ENCODE peak calls at places on chromosomes 4 and X, in seven cellular contexts. F is suprapubic skin, D is spleen, G is stomach, O is GM12878, V is HepG2, M is HCT116. N is an unnamed sample.
A peak's percentile ranks its signal among the peaks of the same experiment; 100 is the strongest.

GRCh38 chr4:165873298-165874071 is 448 bp downstream of the TLL1 start:
- DNase-seq in F (peak; percentile 66), D (peak; percentile 76), G (peak; percentile 31), O (no peak), V (peak; percentile 3), M (no peak), N (no peak)

GRCh38 chr4:124334119-124334518 is 378.4 kb downstream of the ANKRD50 start:
- DNase-seq in F (no peak), D (no peak), G (no peak), O (no peak), V (peak; percentile 24), M (peak; percentile 60), N (peak; percentile 80)

GRCh38 chr4:158858410-158859189 is 89.8 kb downstream of the FNIP2 start:
- DNase-seq in F (no peak), D (no peak), G (no peak), O (no peak), V (peak; percentile 16), M (no peak), N (no peak)

GRCh38 chr4:76703123-76703490 is 194.8 kb downstream of the SOWAHB start:
- DNase-seq in F (no peak), D (no peak), G (no peak), O (no peak), V (no peak), M (peak; percentile 28), N (no peak)

GRCh38 chr4:94941706-94942105 is 184.0 kb downstream of the BMPR1B start:
- DNase-seq in F (no peak), D (no peak), G (no peak), O (no peak), V (no peak), M (no peak), N (no peak)

GRCh38 chr4:84691800-84692199 is 108.9 kb downstream of the CDS1 start:
- DNase-seq in F (no peak), D (no peak), G (no peak), O (no peak), V (no peak), M (no peak), N (no peak)

GRCh38 chrX:153406903-153407302 is 4.4 kb upstream of the ZFP92 start:
- DNase-seq in F (no peak), D (peak; percentile 51), G (no peak), O (no peak), V (no peak), M (no peak), N (no peak)

GRCh38 chr4:138078751-138079150 is 163.4 kb downstream of the SLC7A11 start:
- DNase-seq in F (no peak), D (no peak), G (no peak), O (no peak), V (no peak), M (no peak), N (no peak)

GRCh38 chrX:145609951-145610511 is 207.6 kb upstream of the SLITRK2 start:
- DNase-seq in F (no peak), D (no peak), G (no peak), O (no peak), V (no peak), M (no peak), N (no peak)

GRCh38 chr4:99968330-99968729 is 18.3 kb upstream of the H2AZ1 start:
- DNase-seq in F (no peak), D (no peak), G (no peak), O (no peak), V (no peak), M (no peak), N (no peak)

GRCh38 chr4:61994036-61994435 is 793.9 kb downstream of the ADGRL3 start:
- DNase-seq in F (no peak), D (no peak), G (no peak), O (no peak), V (no peak), M (no peak), N (no peak)

DNA sequence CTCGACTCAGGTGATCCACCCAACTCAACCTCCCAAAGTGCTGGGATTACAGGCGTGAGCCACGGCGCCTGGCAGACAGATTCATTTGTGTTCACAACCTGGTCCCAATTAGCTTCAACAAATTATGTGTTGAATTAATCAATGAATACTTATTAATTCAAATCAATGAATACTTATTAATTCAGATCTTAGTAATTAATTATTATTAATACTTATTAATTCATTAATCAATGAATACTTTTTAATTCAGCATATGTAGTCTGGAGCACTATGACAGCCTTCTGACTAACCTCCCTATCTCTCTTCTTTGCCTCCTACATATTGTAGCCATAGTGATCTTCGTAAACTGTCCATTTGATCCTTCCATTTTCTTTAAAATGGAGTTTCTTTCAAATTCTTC is 56.7 kb upstream of the RBPJ start:
- DNase-seq in F (no peak), D (no peak), G (no peak), O (no peak), V (no peak), M (no peak), N (no peak)
- TF ChIP-seq POLR2AphosphoS5 in F (no peak), D (no peak), G (no peak), O (no peak), V (no peak), M (no peak), N (no peak)

GRCh38 chrX:129877401-129877800 is 28.6 kb upstream of the UTP14A start:
- DNase-seq in F (no peak), D (no peak), G (no peak), O (no peak), V (no peak), M (no peak), N (no peak)
- H3K36me3 ChIP-seq in F (no peaks in the 10 kb centered on the region), D (no peaks in the 10 kb centered on the region), G (no peaks in the 10 kb centered on the region), O (no peaks in the 10 kb centered on the region), V (no peaks in the 10 kb centered on the region), M (no peaks in the 10 kb centered on the region), N (no peaks in the 10 kb centered on the region)

GRCh38 chr4:123127865-123128264 is 205.5 kb upstream of the NUDT6 start:
- DNase-seq in F (no peak), D (no peak), G (no peak), O (no peak), V (no peak), M (no peak), N (no peak)
- TF ChIP-seq POLR2AphosphoS5 in F (no peak), D (no peak), G (no peak), O (no peak), V (no peak), M (no peak), N (no peak)

DNA sequence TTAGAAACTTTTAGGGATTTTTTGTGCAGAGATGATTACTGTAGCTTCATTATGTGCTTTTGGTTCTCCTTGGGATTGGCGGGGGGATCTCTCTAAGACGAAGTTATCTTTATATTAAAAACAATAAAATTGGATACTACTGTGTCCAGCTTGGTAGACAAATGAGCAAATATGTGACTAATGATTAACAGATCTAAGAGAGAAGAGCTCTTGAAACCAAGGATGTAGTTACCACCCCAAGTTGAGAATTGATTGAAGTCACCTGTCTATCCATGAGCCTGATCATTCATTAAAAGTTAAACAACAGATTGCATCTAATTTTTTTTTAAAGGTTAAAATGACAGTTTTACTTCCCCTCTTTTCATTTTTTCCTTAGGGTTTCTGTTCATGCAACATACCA is 8.7 kb downstream of the PAICS start:
- DNase-seq in F (no peak), D (no peak), G (no peak), O (no peak), V (no peak), M (no peak), N (no peak)
- H3K36me3 ChIP-seq in F (peaks cover 43% of the 10 kb centered on the region), D (peaks cover 13% of the 10 kb centered on the region), G (no peaks in the 10 kb centered on the region), O (peaks cover 19% of the 10 kb centered on the region), V (peaks cover 10% of the 10 kb centered on the region), M (peaks cover 68% of the 10 kb centered on the region), N (peaks cover 100% of the 10 kb centered on the region)

GRCh38 chr4:141045848-141046247 is 87.4 kb downstream of the RNF150 start:
- DNase-seq in F (no peak), D (no peak), G (no peak), O (no peak), V (no peak), M (no peak), N (no peak)

GRCh38 chr4:141047228-141047884 is 85.9 kb downstream of the RNF150 start:
- DNase-seq in F (no peak), D (no peak), G (no peak), O (no peak), V (no peak), M (no peak), N (no peak)

GRCh38 chr4:141041021-141041476 is 92.2 kb downstream of the RNF150 start:
- DNase-seq in F (no peak), D (no peak), G (no peak), O (no peak), V (no peak), M (no peak), N (no peak)

GRCh38 chr4:141046255-141046654 is 87.0 kb downstream of the RNF150 start:
- DNase-seq in F (no peak), D (no peak), G (no peak), O (no peak), V (peak; percentile 10), M (no peak), N (no peak)
- TF ChIP-seq POLR2AphosphoS5 in F (no peak), D (no peak), G (peak; percentile 60), O (no peak), V (no peak), M (no peak), N (no peak)

GRCh38 chr4:5754529-5754881 is 43.5 kb downstream of the EVC start:
- DNase-seq in F (no peak), D (no peak), G (no peak), O (no peak), V (no peak), M (no peak), N (no peak)
- H3K36me3 ChIP-seq in F (peaks cover 48% of the 10 kb centered on the region), D (no peaks in the 10 kb centered on the region), G (peaks cover 28% of the 10 kb centered on the region), O (no peaks in the 10 kb centered on the region), V (peaks cover 13% of the 10 kb centered on the region), M (no peaks in the 10 kb centered on the region), N (no peaks in the 10 kb centered on the region)

DNA sequence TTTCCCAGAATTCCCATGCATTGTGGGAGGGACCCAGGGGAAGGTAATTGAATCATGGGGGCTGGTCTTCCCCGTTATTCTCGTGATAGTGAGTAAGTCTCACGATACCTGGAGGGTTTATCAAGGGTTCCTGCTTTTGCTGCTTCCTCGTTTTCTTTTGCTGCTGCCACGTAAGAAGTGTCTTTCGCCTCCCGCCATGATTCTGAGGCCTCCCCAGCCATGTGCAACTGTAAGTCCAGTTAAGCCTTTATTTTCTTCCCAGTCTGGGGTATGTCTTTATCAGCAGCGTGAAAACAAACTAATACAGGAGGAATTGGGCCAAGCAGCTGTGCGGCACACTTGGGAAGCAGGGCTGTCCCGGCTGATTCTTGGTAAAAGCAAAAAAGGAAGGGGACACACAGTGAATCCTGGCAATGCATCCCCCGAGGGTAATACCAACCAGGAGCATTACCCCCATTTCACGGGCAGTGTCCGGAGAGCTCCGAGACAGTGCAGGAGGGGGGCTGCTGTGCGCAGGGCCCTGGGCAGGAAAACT is 185.7 kb downstream of the AFAP1 start:
- DNase-seq in F (no peak), D (no peak), G (no peak), O (no peak), V (no peak), M (no peak), N (no peak)
- TF ChIP-seq POLR2AphosphoS5 in F (no peak), D (no peak), G (no peak), O (no peak), V (no peak), M (no peak), N (no peak)

DNA sequence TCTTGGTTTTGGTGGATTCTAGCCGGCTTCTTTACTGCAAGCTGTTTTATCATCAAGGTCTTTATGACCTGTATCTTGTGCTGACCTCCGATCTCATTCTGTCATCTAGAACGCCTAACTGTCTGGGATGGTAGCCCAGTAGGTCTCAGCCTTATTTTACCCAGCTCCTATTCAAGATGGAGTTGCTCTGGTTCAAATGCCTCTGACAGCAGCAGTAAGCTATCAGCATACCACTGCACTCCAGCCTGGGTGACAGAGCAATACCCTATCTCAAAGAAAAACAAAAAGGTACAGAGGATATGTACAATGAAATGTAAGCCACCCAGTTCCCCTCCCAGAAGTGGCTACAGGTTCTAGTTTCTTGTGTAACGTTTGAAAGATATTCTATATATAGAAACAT is 36.1 kb downstream of the HERC6 start:
- DNase-seq in F (no peak), D (no peak), G (no peak), O (no peak), V (no peak), M (no peak), N (no peak)
- H3K36me3 ChIP-seq in F (peaks cover 33% of the 10 kb centered on the region), D (peaks cover 6% of the 10 kb centered on the region), G (no peaks in the 10 kb centered on the region), O (peaks cover 5% of the 10 kb centered on the region), V (no peaks in the 10 kb centered on the region), M (no peaks in the 10 kb centered on the region), N (no peaks in the 10 kb centered on the region)

N was measured in SK-N-MC.